ENCODE peak calls at places on chromosomes 16 and 17, in ten cellular contexts. N is HFF-Myc, D is A673, Q is myocyte, C is T-helper 9 cell, S is memory B cell, G is NCI-H1105, F is OCI-LY7, P is HEK293T, Y is A172. U is an unnamed sample.
A peak's percentile ranks its signal among the peaks of the same experiment; 100 is the strongest.

GRCh38 chr16:65414284-65414984 is 292.6 kb upstream of the CDH11 start:
- DNase-seq in P (no peak), F (no peak), C (no peak), D (no peak), S (no peak), Q (peak; percentile 84), G (no peak), N (peak; percentile 88), Y (peak; percentile 83), U (no peak)

GRCh38 chr17:77036136-77036840 is 104.5 kb upstream of the SEC14L1 start:
- DNase-seq in N (no peak), C (no peak), D (no peak), Q (no peak), P (no peak), Y (no peak), S (no peak), G (no peak), F (no peak), U (no peak)

GRCh38 chr17:27491713-27492190 is 35.5 kb downstream of the KSR1 start:
- DNase-seq in G (no peak), N (no peak), S (no peak), P (no peak), Y (no peak), F (no peak), D (no peak), Q (no peak), C (no peak), U (no peak)

GRCh38 chr17:1071103-1071825 is 74.3 kb downstream of the TIMM22 start:
- DNase-seq in P (no peak), Y (no peak), F (no peak), G (no peak), N (no peak), Q (no peak), D (no peak), S (no peak), C (no peak), U (no peak)

GRCh38 chr17:16361874-16362273 is 8.6 kb upstream of the CENPV start:
- DNase-seq in G (no peak), C (no peak), D (no peak), Y (no peak), Q (no peak), P (no peak), S (no peak), N (no peak), F (no peak), U (no peak)

GRCh38 chr16:19093631-19094541 is 19.9 kb upstream of the ITPRIPL2 start:
- DNase-seq in S (no peak), C (no peak), Q (no peak), P (no peak), F (no peak), N (no peak), Y (no peak), G (no peak), D (no peak), U (no peak)

GRCh38 chr17:40452074-40452787 is 9.0 kb downstream of the IGFBP4 start:
- DNase-seq in G (no peak), N (no peak), P (no peak), D (no peak), C (no peak), Y (peak; percentile 72), Q (peak; percentile 49), F (no peak), S (no peak), U (no peak)

GRCh38 chr17:41682611-41683010 is 6.1 kb upstream of the EIF1 start:
- DNase-seq in Q (no peak), F (no peak), Y (no peak), D (no peak), C (no peak), S (no peak), G (no peak), N (no peak), P (no peak), U (no peak)

GRCh38 chr17:7862692-7863437 is 5.1 kb downstream of the CYB5D1 start:
- DNase-seq in Y (peak; percentile 36), N (no peak), S (peak; percentile 44), C (peak; percentile 38), D (peak; percentile 80), F (peak; percentile 69), G (peak; percentile 71), P (peak; percentile 44), Q (peak; percentile 61), U (peak; percentile 50)

GRCh38 chr17:2905269-2905668 is 109.0 kb downstream of the RAP1GAP2 start:
- DNase-seq in D (no peak), C (no peak), P (no peak), Q (no peak), Y (no peak), S (no peak), F (no peak), G (no peak), N (no peak), U (no peak)

GRCh38 chr17:71342726-71343125 is 778.1 kb upstream of the SOX9 start:
- DNase-seq in C (no peak), Q (peak; percentile 24), F (no peak), P (no peak), S (no peak), D (no peak), N (no peak), G (no peak), Y (peak; percentile 65), U (no peak)

GRCh38 chr16:57265850-57266530 is 18.5 kb downstream of the PLLP start:
- DNase-seq in F (no peak), P (no peak), G (no peak), Y (peak; percentile 54), C (no peak), N (no peak), Q (peak; percentile 27), D (no peak), S (no peak), U (no peak)

GRCh38 chr16:9050102-9050830 is 41.2 kb upstream of the HAPSTR1 start:
- DNase-seq in N (no peak), G (no peak), F (peak; percentile 27), Q (no peak), S (no peak), P (peak; percentile 41), Y (no peak), D (peak; percentile 23), C (no peak), U (no peak)

GRCh38 chr17:32621612-32622312 is 135.0 kb downstream of the CDK5R1 start:
- DNase-seq in D (no peak), S (no peak), G (no peak), F (no peak), Q (peak; percentile 28), N (peak; percentile 14), Y (peak; percentile 7), P (no peak), C (no peak), U (no peak)

GRCh38 chr17:17129466-17129865 is 76.7 kb downstream of the PLD6 start:
- DNase-seq in Q (peak; percentile 74), N (no peak), G (peak; percentile 48), S (no peak), D (no peak), C (no peak), P (no peak), F (no peak), Y (no peak), U (no peak)

GRCh38 chr17:44587339-44587738 is 30.1 kb downstream of the FZD2 start:
- DNase-seq in Q (peak; percentile 88), D (peak; percentile 3), F (no peak), G (no peak), Y (peak; percentile 99), S (no peak), C (no peak), P (peak; percentile 37), N (peak; percentile 65), U (no peak)

GRCh38 chr17:2710075-2710803 is 1.3 kb downstream of the CLUH start:
- DNase-seq in N (no peak), P (no peak), Y (no peak), S (no peak), C (no peak), F (peak; percentile 36), G (no peak), D (no peak), Q (no peak), U (no peak)

GRCh38 chr17:14143678-14144077 is 74.4 kb downstream of the COX10 start:
- DNase-seq in Y (no peak), C (no peak), G (peak; percentile 92), Q (peak; percentile 75), D (no peak), S (no peak), P (no peak), F (no peak), N (peak; percentile 22), U (no peak)

GRCh38 chr16:73101568-73101967 is 53.6 kb upstream of the ZFHX3 start:
- DNase-seq in G (no peak), D (no peak), N (no peak), S (no peak), C (no peak), F (no peak), Y (no peak), Q (no peak), P (no peak), U (no peak)

GRCh38 chr16:85170066-85171003 is 58.1 kb upstream of the CIBAR2 start:
- DNase-seq in S (no peak), P (no peak), Q (no peak), F (no peak), Y (no peak), C (no peak), G (no peak), D (no peak), N (no peak), U (no peak)

GRCh38 chr17:44972953-44973352 is 4.8 kb upstream of the C1QL1 start:
- DNase-seq in N (no peak), Q (no peak), D (no peak), S (no peak), P (no peak), F (no peak), G (no peak), Y (peak; percentile 95), C (no peak), U (no peak)

GRCh38 chr17:79749156-79749815 is 18.5 kb downstream of the ENPP7 start:
- DNase-seq in P (no peak), S (no peak), C (no peak), F (no peak), Y (peak; percentile 77), N (no peak), Q (peak; percentile 14), G (no peak), D (peak; percentile 43), U (no peak)

GRCh38 chr17:77188084-77189066 is 47.6 kb downstream of the SEC14L1 start:
- DNase-seq in S (no peak), C (no peak), G (no peak), D (no peak), Q (no peak), P (no peak), Y (no peak), F (peak; percentile 43), N (no peak), U (no peak)

GRCh38 chr17:31554930-31555329 is 163.5 kb downstream of the RAB11FIP4 start:
- DNase-seq in D (no peak), Y (no peak), N (no peak), F (no peak), S (no peak), Q (no peak), C (no peak), P (no peak), G (no peak), U (no peak)

GRCh38 chr16:6602401-6602800 is 730.2 kb upstream of the RBFOX1 start:
- DNase-seq in Q (no peak), G (no peak), F (no peak), Y (no peak), P (no peak), C (no peak), N (no peak), D (no peak), S (no peak), U (no peak)

GRCh38 chr17:8189041-8189710 is 804 bp downstream of the BORCS6 start:
- DNase-seq in S (peak; percentile 43), N (no peak), G (no peak), Q (no peak), P (no peak), D (no peak), F (no peak), Y (no peak), C (no peak), U (peak; percentile 25)

GRCh38 chr17:75289832-75290337 is 652 bp upstream of the SLC25A19 start:
- DNase-seq in C (peak; percentile 48), Y (peak; percentile 43), F (peak; percentile 91), P (no peak), D (peak; percentile 74), S (peak; percentile 55), G (no peak), Q (peak; percentile 65), N (no peak), U (peak; percentile 43)

GRCh38 chr17:38554430-38555350 is 51.1 kb downstream of the SRCIN1 start:
- DNase-seq in C (no peak), F (no peak), Q (peak; percentile 38), N (no peak), G (peak; percentile 73), D (no peak), Y (peak; percentile 31), P (no peak), S (no peak), U (no peak)